ENCODE peak calls at places on chromosomes 5 and 9, in seven cellular contexts. F is NCI-H1092; X is mucosa of gallbladder; C is AG04450; Z is HuH-7.5; N is HEK293T; G is activated CD8-positive, alpha-beta memory T cell treated with anti-CD3 and anti-CD28 coated beads, Interleukin-2, amount 50 U/mL, for 4 hours. V is an unnamed sample.

GRCh38 chr9:87643111-87643650 is 82.7 kb upstream of the CTSL start:
- DNase-seq in F (no peak), C (no peak), Z (no peak), G (no peak), X (no peak), N (no peak), V (no peak)

GRCh38 chr9:6096821-6097220 is 81.4 kb upstream of the RANBP6 start:
- DNase-seq in C (no peak), Z (no peak), X (no peak), N (no peak), G (no peak), F (no peak), V (peak)

GRCh38 chr5:119402555-119402954 is 46.7 kb downstream of the TNFAIP8 start:
- DNase-seq in F (no peak), Z (no peak), N (no peak), G (no peak), X (no peak), C (no peak), V (no peak)

GRCh38 chr9:127754761-127755557 is 19.9 kb upstream of the TOR2A start:
- DNase-seq in F (no peak), X (no peak), Z (no peak), N (no peak), G (no peak), C (no peak), V (no peak)

GRCh38 chr5:16461782-16462181 is 3.8 kb downstream of the ZNF622 start:
- DNase-seq in X (no peak), F (no peak), G (no peak), C (peak), Z (no peak), N (no peak), V (peak)

GRCh38 chr5:74801941-74802340 is 34.9 kb downstream of the NSA2 start:
- DNase-seq in F (no peak), G (no peak), Z (no peak), N (no peak), C (no peak), X (no peak), V (no peak)

GRCh38 chr5:95731571-95732554 is 727 bp downstream of the RHOBTB3 start:
- DNase-seq in Z (no peak), F (no peak), C (no peak), X (peak), G (peak), N (peak), V (no peak)

GRCh38 chr9:136231478-136232297 is 13.9 kb downstream of the QSOX2 start:
- DNase-seq in N (no peak), G (no peak), X (no peak), F (no peak), C (no peak), Z (no peak), V (no peak)

GRCh38 chr9:129275626-129276247 is 97.7 kb upstream of the IER5L start:
- DNase-seq in N (no peak), F (no peak), C (no peak), X (no peak), Z (no peak), G (no peak), V (peak)

GRCh38 chr9:79408617-79409016 is 163.1 kb upstream of the TLE4 start:
- DNase-seq in X (no peak), F (no peak), C (no peak), Z (no peak), N (no peak), G (no peak), V (no peak)

GRCh38 chr9:114991861-114992260 is 61.5 kb upstream of the TNFSF8 start:
- DNase-seq in C (no peak), G (no peak), Z (no peak), X (no peak), F (no peak), N (no peak), V (no peak)

GRCh38 chr5:151406322-151406947 is 41.0 kb upstream of the SLC36A1 start:
- DNase-seq in Z (peak), C (no peak), N (peak), G (no peak), X (no peak), F (no peak), V (no peak)

GRCh38 chr5:135446186-135446585 is 962 bp downstream of the DCANP1 start:
- DNase-seq in F (no peak), G (no peak), Z (no peak), N (no peak), X (no peak), C (no peak), V (no peak)

GRCh38 chr9:105280730-105281129 is 36.3 kb downstream of the SLC44A1 start:
- DNase-seq in G (no peak), F (no peak), X (no peak), Z (no peak), C (no peak), N (no peak), V (no peak)

GRCh38 chr5:142202282-142202681 is 93.7 kb downstream of the NDFIP1 start:
- DNase-seq in G (no peak), F (no peak), C (no peak), Z (no peak), N (no peak), X (no peak), V (peak)

GRCh38 chr5:140608730-140609520 is 24.1 kb downstream of the CD14 start:
- DNase-seq in N (no peak), G (no peak), F (no peak), Z (no peak), X (peak), C (no peak), V (no peak)

GRCh38 chr5:142748132-142748531 is 22.0 kb upstream of the ARHGAP26 start:
- DNase-seq in X (no peak), N (no peak), Z (no peak), F (no peak), G (no peak), C (no peak), V (no peak)

GRCh38 chr5:14374100-14374499 is 207.5 kb upstream of the OTULINL start:
- DNase-seq in F (no peak), N (no peak), X (no peak), C (no peak), G (no peak), Z (no peak), V (no peak)

GRCh38 chr9:128342971-128343680 is 2.8 kb downstream of the SLC27A4 start:
- DNase-seq in X (peak), G (no peak), N (no peak), F (no peak), Z (no peak), C (no peak), V (no peak)

GRCh38 chr9:134605351-134605968 is 36.1 kb upstream of the COL5A1 start:
- DNase-seq in Z (no peak), X (no peak), N (no peak), C (no peak), G (no peak), F (no peak), V (no peak)

GRCh38 chr5:56269216-56269927 is 36.2 kb upstream of the ANKRD55 start:
- DNase-seq in X (no peak), F (no peak), C (no peak), N (peak), G (no peak), Z (no peak), V (peak)

GRCh38 chr5:121296357-121296756 is 555.3 kb upstream of the FTMT start:
- DNase-seq in X (no peak), N (no peak), F (no peak), C (no peak), Z (no peak), G (no peak), V (no peak)

GRCh38 chr5:81884871-81885270 is 87.0 kb upstream of the ATG10 start:
- DNase-seq in Z (no peak), X (no peak), F (no peak), C (no peak), N (no peak), G (no peak), V (no peak)

GRCh38 chr9:112331676-112331955 is 1.8 kb downstream of the PTBP3 start:
- DNase-seq in C (no peak), X (no peak), Z (no peak), F (no peak), N (no peak), G (no peak), V (no peak)

GRCh38 chr9:81489048-81489447 is 200.3 kb downstream of the TLE1 start:
- DNase-seq in C (peak), G (no peak), X (no peak), Z (no peak), N (no peak), F (no peak), V (peak)

GRCh38 chr9:113988951-113989780 is 88.9 kb downstream of the AMBP start:
- DNase-seq in X (no peak), N (no peak), G (no peak), F (peak), C (no peak), Z (no peak), V (no peak)

GRCh38 chr9:106761493-106761892 is 101.5 kb upstream of the ZNF462 start:
- DNase-seq in C (no peak), G (no peak), N (no peak), F (no peak), Z (no peak), X (no peak), V (no peak)

GRCh38 chr9:128724744-128725211 is 851 bp upstream of the ZDHHC12 start:
- DNase-seq in Z (peak), F (peak), N (peak), G (peak), C (peak), X (peak), V (peak)

GRCh38 chr5:114174837-114175236 is 187.0 kb upstream of the KCNN2 start:
- DNase-seq in X (no peak), G (no peak), N (no peak), F (no peak), C (no peak), Z (no peak), V (peak)

GRCh38 chr9:93267681-93268505 is 84.0 kb downstream of the WNK2 start:
- DNase-seq in F (no peak), N (no peak), X (peak), C (no peak), Z (no peak), G (no peak), V (no peak)

GRCh38 chr9:2116073-2116472 is 100.9 kb downstream of the SMARCA2 start:
- DNase-seq in N (peak), C (no peak), Z (peak), F (no peak), X (no peak), G (no peak), V (no peak)

GRCh38 chr5:157162919-157163510 is 3.0 kb downstream of the GARIN3 start:
- DNase-seq in F (no peak), Z (no peak), X (no peak), G (no peak), C (no peak), N (no peak), V (no peak)

GRCh38 chr9:3857673-3858072 is 331.9 kb upstream of the RFX3 start:
- DNase-seq in N (no peak), F (no peak), X (no peak), Z (no peak), C (no peak), G (no peak), V (no peak)

GRCh38 chr9:111838439-111838838 is 43.7 kb upstream of the SHOC1 start:
- DNase-seq in X (no peak), F (no peak), N (no peak), G (no peak), C (no peak), Z (no peak), V (no peak)

GRCh38 chr9:15187589-15187988 is 119.4 kb downstream of the TTC39B start:
- DNase-seq in C (no peak), F (peak), Z (no peak), G (no peak), N (no peak), X (no peak), V (no peak)

GRCh38 chr5:152736906-152737305 is 331.8 kb upstream of the NMUR2 start:
- DNase-seq in N (no peak), C (no peak), Z (no peak), G (no peak), F (no peak), X (no peak), V (no peak)

GRCh38 chr9:102631559-102631958 is 363.6 kb upstream of the CYLC2 start:
- DNase-seq in X (no peak), Z (no peak), G (no peak), C (no peak), N (peak), F (no peak), V (no peak)